ENCODE peak calls at places on chromosomes 5 and 9, in seven cellular contexts. K is cardiac muscle cell, A is thyroid gland, V is left ventricle myocardium inferior, Y is iPS DF 6.9, C is H7, H is colonic mucosa. J is an unnamed sample.

GRCh38 chr5:139646912-139647391 is 1.2 kb upstream of the CXXC5 start:
- DNase-seq in C (peak; percentile 84), K (no peak), V (peak; percentile 20), A (peak; percentile 13), Y (no peak), H (no peak), J (no peak)

GRCh38 chr5:167051369-167051768 is 1240.1 kb upstream of the WWC1 start:
- DNase-seq in K (no peak), V (no peak), C (no peak), H (no peak), Y (no peak), A (no peak), J (no peak)

GRCh38 chr5:14842117-14842516 is 29.5 kb downstream of the ANKH start:
- DNase-seq in V (no peak), H (no peak), A (no peak), Y (no peak), C (no peak), K (no peak), J (no peak)

GRCh38 chr5:119708076-119708790 is 78.9 kb downstream of the FAM170A start:
- DNase-seq in H (no peak), C (no peak), Y (no peak), K (no peak), A (no peak), V (no peak), J (no peak)

GRCh38 chr9:86491634-86492266 is 137.5 kb upstream of the TUT7 start:
- DNase-seq in A (no peak), H (no peak), Y (no peak), C (no peak), V (no peak), K (no peak), J (no peak)

GRCh38 chr9:5633243-5633642 is 4.3 kb downstream of the RIC1 start:
- DNase-seq in V (no peak), C (no peak), K (no peak), A (no peak), Y (no peak), H (no peak), J (no peak)

GRCh38 chr5:118060833-118061232 is 927.5 kb downstream of the DTWD2 start:
- DNase-seq in V (no peak), Y (peak; percentile 5), K (no peak), C (no peak), A (no peak), H (no peak), J (no peak)

GRCh38 chr5:96468956-96469355 is 35.9 kb upstream of the PCSK1 start:
- DNase-seq in A (no peak), H (no peak), Y (no peak), C (no peak), K (no peak), V (no peak), J (no peak)

GRCh38 chr9:114124666-114125580 is 25.8 kb upstream of the KIF12 start:
- DNase-seq in A (no peak), Y (no peak), C (no peak), V (no peak), H (no peak), K (peak; percentile 54), J (no peak)

GRCh38 chr5:141976176-141976575 is 7.3 kb downstream of the RNF14 start:
- DNase-seq in H (no peak), C (no peak), A (no peak), K (no peak), V (no peak), Y (no peak), J (no peak)

GRCh38 chr5:113574417-113574816 is 60.9 kb downstream of the YTHDC2 start:
- DNase-seq in H (no peak), Y (no peak), V (no peak), A (no peak), C (no peak), K (no peak), J (peak; percentile 94)

DNA sequence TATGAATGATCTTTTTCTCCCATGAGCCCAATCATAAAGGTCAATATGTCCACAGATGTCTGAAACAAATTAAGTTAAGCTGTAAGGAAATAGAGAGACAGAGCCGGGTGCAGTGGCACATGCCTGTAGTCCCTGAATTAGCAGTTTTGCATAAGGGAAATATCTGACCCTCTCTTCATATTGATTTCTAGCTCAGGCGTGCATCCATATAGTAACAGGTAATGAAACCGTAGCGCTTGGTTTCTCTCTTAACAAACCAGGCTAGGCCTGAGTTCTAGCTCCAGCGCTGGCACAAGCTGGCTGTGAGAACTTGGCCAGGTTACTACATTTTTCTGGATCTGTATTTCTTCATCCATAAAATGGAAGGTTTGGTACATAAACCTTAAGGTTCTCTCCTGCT is 118.0 kb upstream of the ERCC6L2 start:
- DNase-seq in K (no peak), V (no peak), A (no peak), H (no peak), C (no peak), Y (no peak), J (no peak)
- H3K4me3 ChIP-seq in K (no peak overlapping the region), V (no peak overlapping the region), A (no peak overlapping the region), H (no peak overlapping the region), C (no peak overlapping the region), Y (no peak overlapping the region), J (no peak overlapping the region)

DNA sequence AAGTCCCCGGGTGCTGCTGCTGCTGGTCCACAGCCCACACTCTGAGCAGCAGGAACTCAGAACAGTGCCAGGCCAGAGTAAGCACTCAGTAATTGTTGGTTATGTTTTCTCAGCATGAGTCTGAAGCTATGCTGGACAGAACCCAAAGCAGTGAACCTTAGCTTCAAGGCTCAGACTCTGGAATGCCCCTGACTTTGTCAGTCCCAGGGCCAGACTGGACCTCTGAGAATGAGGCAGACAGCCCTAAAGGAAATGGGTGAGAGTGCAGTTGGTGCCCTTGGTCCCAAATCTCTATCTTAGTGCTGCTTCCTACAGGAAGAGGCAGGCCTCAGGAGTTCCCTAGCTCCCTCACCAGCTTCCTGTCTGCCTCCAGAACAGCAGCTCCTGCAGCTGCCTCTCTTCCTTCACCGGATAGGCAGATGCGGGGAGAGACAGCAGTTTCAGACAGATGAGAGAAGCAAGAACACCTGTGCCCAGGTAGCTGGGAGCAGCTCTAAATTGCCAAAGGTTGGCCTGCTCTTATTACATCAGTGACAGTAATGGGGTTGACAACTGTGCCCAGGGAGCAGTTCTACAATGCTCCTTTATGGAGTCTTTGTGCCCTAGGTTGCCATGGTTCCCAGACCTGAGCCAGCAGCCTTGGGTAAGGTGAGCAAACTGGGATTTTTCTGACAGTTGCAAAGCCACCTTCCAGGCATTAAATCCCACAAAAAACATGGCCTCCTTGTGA is 82.2 kb upstream of the CXCL14 start:
- DNase-seq in H (no peak), Y (no peak), C (no peak), A (peak; percentile 78), K (peak; percentile 39), V (no peak), J (peak; percentile 18)
- H3K4me3 ChIP-seq in H (no peak overlapping the region), Y (no peak overlapping the region), C (no peak overlapping the region), A (no peak overlapping the region), K (no peak overlapping the region), V (no peak overlapping the region), J (no peak overlapping the region)

DNA sequence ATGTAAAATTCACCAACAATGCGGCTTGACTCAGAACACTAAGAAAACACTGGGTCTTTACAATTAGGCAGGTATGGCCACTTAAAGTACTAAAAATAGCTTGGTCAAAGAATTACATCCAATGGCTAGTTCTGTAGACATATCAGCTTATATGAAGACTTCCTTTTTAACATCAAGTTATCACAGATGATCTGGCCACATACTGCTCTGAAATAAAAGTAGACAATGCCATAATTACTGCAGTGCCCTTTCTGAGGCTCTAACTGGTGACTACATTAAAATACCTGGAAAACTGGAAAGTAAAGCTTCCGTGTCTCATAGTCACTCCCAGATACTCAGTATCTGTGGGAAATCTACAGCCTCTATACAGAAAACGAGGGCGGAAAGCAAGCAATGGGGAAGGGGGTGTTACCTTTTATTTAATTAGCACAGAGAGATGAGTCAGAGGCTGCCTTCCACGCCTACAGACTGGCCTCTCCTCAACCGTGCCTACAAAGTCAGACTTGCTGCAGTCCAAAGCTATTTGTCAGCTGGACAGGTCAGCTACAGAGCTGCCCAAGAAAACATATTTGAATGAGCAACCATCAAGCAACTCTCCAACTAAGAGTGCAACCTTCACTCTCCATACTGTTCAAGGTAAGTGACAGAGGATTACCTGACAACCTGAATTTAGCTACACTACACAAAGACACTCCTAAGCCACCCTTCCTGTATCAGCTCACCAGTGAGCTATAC is 8.7 kb downstream of the SERINC5 start:
- DNase-seq in H (peak; percentile 78), A (peak; percentile 50), V (peak; percentile 32), Y (no peak), K (peak; percentile 45), C (peak; percentile 60), J (peak; percentile 91)
- H3K4me3 ChIP-seq in H (no peak overlapping the region), A (no peak overlapping the region), V (peak overlapping the region; percentile 14), Y (no peak overlapping the region), K (no peak overlapping the region), C (no peak overlapping the region), J (no peak overlapping the region)

GRCh38 chr5:124737651-124738050 is 8.8 kb downstream of the ZNF608 start:
- DNase-seq in H (no peak), K (no peak), V (no peak), A (no peak), C (peak; percentile 28), Y (no peak), J (no peak)

GRCh38 chr5:124735169-124735858 is 11.1 kb downstream of the ZNF608 start:
- DNase-seq in A (no peak), Y (no peak), K (peak; percentile 80), C (peak; percentile 94), H (peak; percentile 68), V (no peak), J (no peak)

GRCh38 chr5:124734574-124735168 is 11.8 kb downstream of the ZNF608 start:
- DNase-seq in H (no peak), K (no peak), A (no peak), Y (no peak), V (no peak), C (no peak), J (no peak)

GRCh38 chr5:124736111-124736813 is 10.2 kb downstream of the ZNF608 start:
- DNase-seq in C (no peak), K (no peak), A (no peak), Y (no peak), H (no peak), V (no peak), J (peak; percentile 90)

DNA sequence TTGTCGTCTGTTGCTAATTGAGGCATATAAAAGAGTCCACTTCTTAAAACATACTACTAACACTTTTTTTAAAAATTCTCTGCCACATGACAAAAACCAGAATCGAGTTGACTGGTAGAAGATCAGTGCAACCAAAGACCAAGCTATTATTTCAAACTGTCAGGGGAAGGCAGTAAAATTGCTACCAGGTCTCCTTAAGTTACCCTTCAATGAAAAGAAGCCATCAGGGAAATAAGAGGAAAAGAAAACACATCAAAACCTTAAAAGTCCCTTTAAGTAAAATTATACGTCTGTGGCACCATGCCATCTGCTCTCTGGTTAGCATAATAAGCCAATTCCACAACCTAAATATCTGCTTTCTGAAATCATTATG is 9.6 kb downstream of the ZNF608 start:
- DNase-seq in K (no peak), Y (no peak), V (no peak), H (no peak), A (no peak), C (no peak), J (no peak)
- H3K4me3 ChIP-seq in K (no peak overlapping the region), Y (no peak overlapping the region), V (no peak overlapping the region), H (no peak overlapping the region), A (no peak overlapping the region), C (no peak overlapping the region), J (no peak overlapping the region)

GRCh38 chr9:99907208-99907532 is 716 bp downstream of the STX17 start:
- DNase-seq in V (no peak), Y (no peak), A (no peak), K (no peak), C (no peak), H (no peak), J (peak; percentile 9)
- H3K4me3 ChIP-seq in V (peak overlapping the region; percentile 89), Y (peak overlapping the region; percentile 92), A (peak overlapping the region; percentile 57), K (peak overlapping the region; percentile 73), C (peak overlapping the region; percentile 77), H (peak overlapping the region; percentile 89), J (peak overlapping the region; percentile 84)